ENCODE peak calls at places on chromosomes 13 and 19, in ten cellular contexts. W is Peyer's patch; U is astrocyte; Y is AG04450; K is neural progenitor cell; C is H1; H is CD8-positive, alpha-beta T cell; E is dorsolateral prefrontal cortex; Q is foreskin fibroblast; O is thoracic aorta. R is an unnamed sample.

GRCh38 chr19:3450796-3451411 is 29.4 kb downstream of the SMIM24 start:
- DNase-seq in H (no peak), Q (peak; percentile 99), E (peak; percentile 53), C (no peak), W (no peak), U (peak; percentile 100), K (no peak), O (peak; percentile 81), Y (peak; percentile 99), R (peak; percentile 81)

GRCh38 chr13:28413999-28414398 is 80.9 kb downstream of the FLT1 start:
- DNase-seq in Q (no peak), H (no peak), O (no peak), U (no peak), W (no peak), C (no peak), Y (no peak), E (no peak), K (no peak), R (no peak)

GRCh38 chr19:38055040-38055439 is 148.0 kb downstream of the SIPA1L3 start:
- DNase-seq in O (no peak), C (no peak), W (no peak), K (peak; percentile 36), Q (no peak), U (no peak), H (no peak), Y (no peak), E (no peak), R (no peak)

GRCh38 chr13:76245920-76246319 is 609.8 kb downstream of the LMO7 start:
- DNase-seq in H (no peak), C (no peak), Y (no peak), O (no peak), Q (no peak), E (no peak), U (no peak), K (no peak), W (no peak), R (no peak)

GRCh38 chr19:46732966-46733692 is 12.7 kb upstream of the FKRP start:
- DNase-seq in W (no peak), E (no peak), Q (no peak), H (no peak), U (peak; percentile 72), K (no peak), O (no peak), C (no peak), Y (no peak), R (no peak)

GRCh38 chr13:31105020-31105800 is 56.5 kb downstream of the HSPH1 start:
- DNase-seq in E (no peak), O (no peak), Q (peak; percentile 19), W (no peak), U (peak; percentile 16), H (no peak), Y (no peak), K (no peak), C (no peak), R (no peak)

GRCh38 chr19:1492474-1493006 is 1.6 kb downstream of the REEP6 start:
- DNase-seq in E (no peak), O (no peak), K (no peak), Q (no peak), H (no peak), U (no peak), C (no peak), Y (no peak), W (no peak), R (no peak)

GRCh38 chr13:41356788-41357187 is 45.7 kb downstream of the NAA16 start:
- DNase-seq in Y (no peak), Q (no peak), U (no peak), E (no peak), K (no peak), C (no peak), H (peak; percentile 21), W (no peak), O (no peak), R (no peak)

GRCh38 chr13:62320129-62320724 is 904.6 kb upstream of the PCDH20 start:
- DNase-seq in H (no peak), K (peak; percentile 45), C (no peak), Q (peak; percentile 54), E (no peak), O (no peak), W (no peak), Y (peak; percentile 42), U (peak; percentile 33), R (no peak)

DNA sequence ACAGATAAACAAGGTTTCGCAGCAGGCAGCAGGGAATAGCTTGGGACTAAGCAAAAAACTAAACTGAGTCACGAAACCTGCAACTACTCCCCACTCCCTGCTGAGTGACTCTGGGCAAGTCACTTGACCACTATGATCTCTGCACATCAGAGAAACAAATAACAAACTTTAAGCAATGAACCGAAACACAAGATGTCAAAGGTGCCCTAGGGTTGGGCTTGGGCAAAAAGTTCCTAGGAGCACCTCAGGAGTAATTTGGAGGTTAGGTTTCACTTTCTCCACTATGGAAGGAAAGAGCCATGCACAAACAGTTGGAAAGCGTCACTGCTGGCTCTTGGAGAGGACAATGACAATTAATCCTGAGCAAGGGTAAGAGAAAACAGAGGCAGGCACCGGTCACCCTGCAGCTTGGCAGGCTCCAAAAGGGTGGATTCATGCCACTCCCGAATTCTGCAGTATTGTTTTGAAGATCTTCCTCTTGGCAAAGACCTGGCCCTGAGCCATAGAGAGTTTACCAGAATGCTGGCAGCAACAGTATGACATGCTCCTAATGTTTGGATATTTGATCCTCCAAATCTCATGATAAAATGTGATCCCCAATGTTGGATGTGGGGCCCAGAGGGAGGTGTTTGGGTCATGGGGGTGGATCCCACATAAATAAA is 60.3 kb downstream of the CRYL1 start:
- DNase-seq in W (no peak), Y (no peak), U (no peak), H (no peak), Q (peak; percentile 17), O (no peak), K (no peak), E (no peak), C (no peak), R (no peak)
- H3K4me3 ChIP-seq in W (no peak overlapping the region), Y (no peak overlapping the region), U (no peak overlapping the region), H (no peak overlapping the region), Q (no peak overlapping the region), O (no peak overlapping the region), K (no peak overlapping the region), E (peak overlapping the region; percentile 3), C (no peak overlapping the region), R (no peak overlapping the region)

DNA sequence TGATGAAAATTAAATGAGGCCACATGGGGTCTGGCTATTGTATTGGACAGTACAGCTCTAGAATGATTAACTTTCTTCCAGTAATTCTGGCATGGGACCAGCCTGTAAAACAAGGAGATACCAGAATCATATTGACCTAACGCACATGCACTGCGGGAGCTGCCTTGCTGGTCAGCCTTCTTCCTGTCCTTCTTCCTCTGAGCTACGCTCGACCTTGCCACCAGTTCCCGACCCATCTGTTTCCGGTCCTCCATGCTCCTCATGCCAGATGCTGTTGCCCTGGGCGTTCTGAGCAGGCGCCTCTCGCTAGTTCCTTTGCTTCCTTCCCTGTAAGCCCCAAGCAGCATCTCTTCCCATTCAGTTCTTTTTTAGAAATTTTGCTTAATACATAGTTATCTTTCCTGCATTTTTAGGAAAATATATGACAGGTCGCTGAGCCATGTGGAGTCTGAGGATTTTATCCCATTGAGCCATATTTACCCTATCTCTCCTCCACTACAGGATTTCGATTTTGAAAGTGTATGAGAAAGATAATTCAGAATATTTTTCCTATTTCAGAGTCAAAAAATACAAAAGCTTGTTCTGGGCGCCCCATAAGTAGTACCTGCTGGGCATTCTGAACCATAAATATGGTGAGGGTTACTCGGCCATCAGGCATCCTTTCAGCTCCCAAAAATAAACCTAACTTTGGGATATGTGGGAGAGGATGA is 38.6 kb downstream of the TNFRSF19 start:
- DNase-seq in H (no peak), W (no peak), Y (no peak), Q (peak; percentile 87), U (no peak), O (no peak), C (no peak), K (no peak), E (no peak), R (no peak)
- H3K4me3 ChIP-seq in H (no peak overlapping the region), W (peak overlapping the region; percentile 6), Y (no peak overlapping the region), Q (peak overlapping the region; percentile 12), U (no peak overlapping the region), O (peak overlapping the region; percentile 48), C (no peak overlapping the region), K (no peak overlapping the region), E (no peak overlapping the region), R (no peak overlapping the region)

GRCh38 chr13:26965976-26966375 is 205.4 kb upstream of the GPR12 start:
- DNase-seq in E (peak; percentile 32), H (no peak), K (no peak), U (peak; percentile 78), Y (peak; percentile 92), O (no peak), W (no peak), Q (peak; percentile 55), C (no peak), R (no peak)
- H3K4me3 ChIP-seq in E (no peak overlapping the region), H (no peak overlapping the region), K (no peak overlapping the region), U (no peak overlapping the region), Y (no peak overlapping the region), O (no peak overlapping the region), W (no peak overlapping the region), Q (no peak overlapping the region), C (no peak overlapping the region), R (no peak overlapping the region)

GRCh38 chr13:89897681-89898080 is 1449.8 kb upstream of the MIR17HG start:
- DNase-seq in H (no peak), K (no peak), E (no peak), Q (no peak), U (no peak), O (no peak), C (no peak), W (no peak), Y (no peak), R (no peak)

GRCh38 chr13:89903115-89903514 is 1444.4 kb upstream of the MIR17HG start:
- DNase-seq in W (no peak), C (no peak), E (no peak), U (no peak), Q (no peak), K (no peak), Y (no peak), H (no peak), O (no peak), R (no peak)

GRCh38 chr13:89899302-89900103 is 1448.0 kb upstream of the MIR17HG start:
- DNase-seq in W (no peak), K (no peak), H (no peak), Q (no peak), U (no peak), Y (no peak), E (no peak), C (no peak), O (no peak), R (no peak)

GRCh38 chr13:89900104-89900760 is 1447.3 kb upstream of the MIR17HG start:
- DNase-seq in Q (no peak), Y (no peak), H (no peak), O (no peak), E (no peak), K (no peak), W (no peak), C (no peak), U (no peak), R (no peak)

DNA sequence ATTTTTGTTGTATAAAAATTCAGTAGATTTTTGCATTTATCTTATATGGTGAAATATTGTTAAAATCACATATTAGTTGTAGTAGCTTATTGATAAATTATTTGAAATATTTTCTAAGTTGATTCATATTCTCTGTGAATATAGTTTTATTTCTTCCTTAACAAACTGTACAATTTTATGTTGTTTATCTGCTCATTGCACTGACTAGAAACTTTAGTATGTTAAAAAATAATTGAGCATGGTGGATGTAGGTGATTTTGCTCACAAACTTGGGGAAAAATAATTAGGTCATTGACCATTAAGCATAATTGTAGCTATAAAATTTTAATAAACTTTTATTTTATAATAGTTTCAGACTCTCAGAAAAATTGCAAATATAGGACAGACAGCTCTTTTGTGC is 1445.3 kb upstream of the MIR17HG start:
- DNase-seq in K (no peak), W (no peak), C (no peak), U (no peak), H (no peak), E (no peak), Y (no peak), Q (no peak), O (no peak), R (no peak)
- H3K4me3 ChIP-seq in K (no peak overlapping the region), W (no peak overlapping the region), C (no peak overlapping the region), U (no peak overlapping the region), H (no peak overlapping the region), E (no peak overlapping the region), Y (no peak overlapping the region), Q (no peak overlapping the region), O (no peak overlapping the region), R (no peak overlapping the region)